ENCODE peak calls at places on chromosome 19, in six cellular contexts. I, X, C, O, Z and K are unnamed samples.

GRCh38 chr19:57123882-57124281 is 4.1 kb downstream of the USP29 start:
- DNase-seq in X (no peak), I (no peak), Z (no peak), O (no peak), C (no peak), K (no peak)

GRCh38 chr19:40216013-40216776 is 2.0 kb downstream of the TTC9B start:
- DNase-seq in O (no peak), X (no peak), C (no peak), I (peak), Z (no peak), K (no peak)

GRCh38 chr19:19578241-19578640 is 40.2 kb downstream of the CILP2 start:
- DNase-seq in Z (no peak), I (no peak), X (no peak), C (no peak), O (no peak), K (no peak)

GRCh38 chr19:14563989-14564650 is 7.7 kb downstream of the NDUFB7 start:
- DNase-seq in Z (no peak), C (no peak), X (no peak), O (no peak), I (peak), K (no peak)

GRCh38 chr19:5850743-5851293 is 431 bp downstream of the FUT3 start:
- DNase-seq in X (peak), I (no peak), C (no peak), O (peak), Z (no peak), K (no peak)

GRCh38 chr19:46944918-46945628 is 74.6 kb upstream of the NPAS1 start:
- DNase-seq in I (no peak), Z (no peak), O (peak), X (peak), C (peak), K (peak)

GRCh38 chr19:2273356-2274184 is 8.4 kb downstream of the PEAK3 start:
- DNase-seq in Z (peak), X (peak), C (peak), I (peak), O (peak), K (no peak)

GRCh38 chr19:57068921-57069697 is 50.7 kb upstream of the USP29 start:
- DNase-seq in O (no peak), C (no peak), Z (peak), X (no peak), I (no peak), K (no peak)

GRCh38 chr19:10744222-10744847 is 26.5 kb downstream of the DNM2 start:
- DNase-seq in Z (peak), I (no peak), X (no peak), O (no peak), C (no peak), K (no peak)

GRCh38 chr19:3284759-3285646 is 60.5 kb downstream of the CELF5 start:
- DNase-seq in Z (peak), X (peak), C (no peak), I (peak), O (peak), K (no peak)

GRCh38 chr19:47039239-47039874 is 9.1 kb downstream of the TMEM160 start:
- DNase-seq in I (no peak), Z (no peak), O (no peak), C (no peak), X (no peak), K (no peak)

GRCh38 chr19:16066611-16067104 is 9.6 kb upstream of the TPM4 start:
- DNase-seq in I (peak), X (peak), Z (peak), O (peak), C (peak), K (no peak)

GRCh38 chr19:4208385-4209094 is 20.8 kb upstream of the EBI3 start:
- DNase-seq in C (no peak), X (peak), Z (no peak), O (no peak), I (peak), K (no peak)

GRCh38 chr19:41646589-41647204 is 19.8 kb upstream of the CEACAM4 start:
- DNase-seq in C (no peak), I (no peak), O (no peak), Z (no peak), X (peak), K (no peak)

GRCh38 chr19:7998081-7998480 is 7.4 kb downstream of the ELAVL1 start:
- DNase-seq in I (no peak), Z (no peak), X (no peak), C (no peak), O (peak), K (no peak)

GRCh38 chr19:49469828-49470614 is 4.0 kb upstream of the FLT3LG start:
- DNase-seq in O (no peak), X (peak), Z (no peak), I (peak), C (no peak), K (no peak)
- TF ChIP-seq CTCF in O (peak), X (no peak), Z (no peak), I (peak), C (no peak), K (no peak)

GRCh38 chr19:45753548-45753947 is 15.5 kb downstream of the SIX5 start:
- DNase-seq in X (no peak), Z (no peak), O (no peak), C (no peak), I (no peak), K (no peak)
- TF ChIP-seq CTCF in X (peak), Z (no peak), O (no peak), C (no peak), I (no peak), K (no peak)

DNA sequence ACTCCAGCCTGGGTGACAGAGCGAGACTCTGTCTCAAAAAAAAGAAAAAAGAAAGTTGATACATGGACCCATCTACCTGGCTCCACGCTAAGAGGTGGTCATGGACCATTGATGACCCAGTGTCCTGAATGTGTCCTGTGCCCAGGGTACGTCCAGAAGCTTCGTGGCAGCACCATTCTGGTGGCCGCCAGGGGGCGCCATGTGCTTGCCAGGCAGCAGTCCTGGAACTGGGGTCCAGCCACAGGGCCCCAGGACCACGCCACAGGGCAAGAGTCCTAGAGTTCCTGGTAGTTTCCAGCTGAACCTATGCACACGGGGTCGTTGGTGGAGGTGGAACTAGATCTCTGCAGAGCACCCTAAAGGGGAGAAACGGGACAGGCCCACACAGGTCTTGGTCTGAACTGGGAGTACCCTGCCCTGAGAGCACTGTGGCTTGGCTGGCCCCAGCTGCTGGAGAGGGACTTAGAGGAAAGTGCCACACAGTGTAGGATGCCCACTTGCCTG is 19.9 kb upstream of the FBXO27 start:
- DNase-seq in I (peak), C (no peak), X (peak), O (peak), Z (peak), K (peak)
- TF ChIP-seq CTCF in I (peak), C (peak), X (peak), O (peak), Z (peak), K (peak)

GRCh38 chr19:38134538-38135149 is 89.4 kb downstream of the DPF1 start:
- DNase-seq in X (peak), Z (no peak), C (no peak), I (peak), O (peak), K (no peak)
- TF ChIP-seq CTCF in X (peak), Z (no peak), C (peak), I (peak), O (peak), K (peak)

DNA sequence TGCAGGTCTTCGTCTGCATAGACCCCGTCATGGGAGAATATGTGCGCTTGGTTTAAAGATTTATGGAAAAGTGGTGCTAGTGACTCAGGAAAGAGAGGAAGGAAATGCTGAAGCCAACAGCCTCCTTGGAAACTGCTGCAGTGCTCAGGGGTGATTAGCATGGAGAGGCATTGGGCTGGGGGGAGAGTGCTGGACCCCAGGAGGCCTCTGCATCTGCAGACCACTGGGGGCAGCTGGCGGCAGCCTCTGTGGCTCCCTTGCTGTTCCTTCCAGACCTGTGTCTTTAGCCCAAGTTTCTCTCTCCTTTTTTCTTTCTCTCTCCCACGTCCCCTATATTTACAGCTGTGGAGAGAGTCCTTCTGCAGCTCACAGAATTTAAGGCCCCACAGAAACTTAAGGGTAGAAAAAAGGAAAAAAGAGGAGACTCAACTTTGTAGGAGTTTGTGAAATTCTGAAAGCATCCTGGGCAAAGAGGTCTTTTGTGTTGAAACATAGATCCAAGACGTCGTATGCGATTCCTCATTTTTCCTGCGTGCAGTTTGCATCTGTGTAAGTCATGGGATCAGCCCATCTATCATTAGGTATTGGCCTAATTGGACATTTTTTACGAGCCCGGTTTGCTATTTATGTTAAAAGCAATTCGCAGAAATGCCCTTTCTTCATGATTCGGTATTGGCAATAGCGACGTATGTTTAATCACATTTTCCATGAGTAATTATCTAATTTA is 116.2 kb upstream of the ZNF536 start:
- DNase-seq in I (no peak), X (no peak), C (no peak), Z (no peak), O (no peak), K (no peak)
- TF ChIP-seq CTCF in I (no peak), X (no peak), C (no peak), Z (no peak), O (no peak), K (no peak)

GRCh38 chr19:44764975-44765948 is 12.4 kb upstream of the CBLC start:
- DNase-seq in Z (no peak), X (no peak), O (no peak), C (no peak), I (no peak), K (no peak)
- TF ChIP-seq CTCF in Z (no peak), X (no peak), O (no peak), C (no peak), I (no peak), K (no peak)

DNA sequence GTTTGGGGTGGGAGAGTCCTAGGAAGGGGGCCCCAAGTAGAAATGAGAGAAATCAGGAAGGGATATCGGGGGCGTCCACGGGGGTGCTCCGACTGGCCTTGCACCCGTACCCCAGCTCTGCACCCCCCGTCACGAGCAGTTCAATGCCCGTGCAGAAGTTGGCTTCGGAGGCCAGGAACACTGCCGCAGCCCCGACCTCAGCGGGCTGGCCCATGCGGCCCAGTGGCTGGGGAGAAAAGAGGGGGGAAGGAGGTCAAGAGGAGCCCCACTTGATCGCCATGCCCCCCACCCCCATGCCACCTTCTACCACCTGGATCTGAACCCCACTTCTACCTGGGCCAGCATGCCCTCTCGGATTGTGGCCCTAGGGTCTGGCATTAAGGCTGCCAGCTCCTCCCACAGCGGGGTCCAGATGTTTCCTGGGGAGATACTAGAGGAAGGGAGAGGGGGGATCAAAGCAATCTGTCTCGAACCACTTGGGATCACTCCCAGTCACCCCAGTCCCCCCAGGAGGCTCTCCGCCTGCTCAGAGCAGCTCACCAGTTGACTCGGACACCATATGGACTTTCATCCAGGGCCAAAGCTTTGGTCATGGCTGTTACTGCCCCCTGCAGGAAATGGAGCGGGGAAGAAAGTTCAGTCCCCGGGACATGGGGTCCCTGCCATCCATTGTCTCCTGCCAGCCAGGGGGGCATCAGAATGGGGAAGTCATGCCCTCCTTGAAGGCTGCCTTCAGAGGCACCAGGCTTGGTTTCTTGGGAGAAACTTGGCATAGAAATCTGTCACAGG is 2.5 kb upstream of the BCAT2 start:
- DNase-seq in I (peak), Z (no peak), C (no peak), X (no peak), O (no peak), K (no peak)
- TF ChIP-seq CTCF in I (no peak), Z (no peak), C (no peak), X (peak), O (peak), K (peak)

DNA sequence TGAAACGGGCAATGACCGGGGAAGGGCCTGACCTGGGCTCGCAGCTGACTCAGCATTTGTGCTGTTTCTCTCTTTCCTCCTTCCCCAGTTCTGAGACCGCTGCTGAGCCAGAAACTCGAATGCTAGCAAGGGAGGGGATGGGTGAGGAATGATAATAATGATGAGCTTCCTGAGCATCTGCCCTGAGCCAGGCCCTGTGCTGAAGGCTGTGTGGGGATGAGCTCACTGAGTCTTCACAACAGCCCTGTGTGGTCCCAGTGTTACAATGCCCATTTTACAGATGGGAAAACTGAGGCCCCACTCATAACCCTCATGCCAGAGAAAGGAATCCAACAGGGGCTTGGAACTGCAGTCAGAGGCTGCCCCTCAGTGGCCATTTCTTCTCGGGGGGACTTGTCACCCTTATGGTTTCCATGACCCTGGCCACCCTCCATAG is 8.1 kb downstream of the SULT2B1 start:
- DNase-seq in X (peak), Z (no peak), C (no peak), I (no peak), O (no peak), K (no peak)
- TF ChIP-seq CTCF in X (no peak), Z (no peak), C (no peak), I (no peak), O (no peak), K (no peak)